ENCODE peak calls at places on chromosome 3, in four cellular contexts. H, R, L and D are unnamed samples.

GRCh38 chr3:68957895-68958294 is 25.5 kb upstream of the TAFA4 start:
- DNase-seq in R (no peak), H (no peak), L (no peak), D (no peak)

GRCh38 chr3:157938154-157938774 is 168.0 kb downstream of the SHOX2 start:
- DNase-seq in R (no peak), L (no peak), H (no peak), D (no peak)

GRCh38 chr3:83321891-83322290 is 1560.4 kb upstream of the GBE1 start:
- DNase-seq in H (no peak), L (no peak), R (no peak), D (no peak)

GRCh38 chr3:15795563-15796308 is 2.0 kb downstream of the ANKRD28 start:
- DNase-seq in H (no peak), L (no peak), R (no peak), D (no peak)

GRCh38 chr3:183185696-183186095 is 23.2 kb upstream of the LAMP3 start:
- DNase-seq in R (no peak), L (no peak), H (no peak), D (no peak)

GRCh38 chr3:14216257-14217048 is 37.8 kb downstream of the LSM3 start:
- DNase-seq in L (peak), H (no peak), R (no peak), D (peak)

GRCh38 chr3:161322781-161323568 is 48.3 kb downstream of the SPTSSB start:
- DNase-seq in L (no peak), R (no peak), H (no peak), D (no peak)

GRCh38 chr3:126134219-126134975 is 46.0 kb downstream of the ALDH1L1 start:
- DNase-seq in R (peak), H (no peak), L (peak), D (peak)

GRCh38 chr3:40593351-40593750 is 68.6 kb downstream of the ZNF621 start:
- DNase-seq in R (no peak), H (no peak), L (no peak), D (no peak)

GRCh38 chr3:52461874-52462273 is 6.5 kb downstream of the NISCH start:
- DNase-seq in H (no peak), R (no peak), L (no peak), D (no peak)

GRCh38 chr3:122642935-122643334 is 37.7 kb upstream of the PARP14 start:
- DNase-seq in H (no peak), L (no peak), R (no peak), D (no peak)